ENCODE peak calls at places on chromosomes 7 and 10, in six cellular contexts. M, E, Z, D, U and I are unnamed samples.

GRCh38 chr10:30373596-30374327 is 24.7 kb upstream of the MTPAP start:
- DNase-seq in M (no peak), E (no peak), Z (no peak), D (no peak), U (peak), I (no peak)

GRCh38 chr7:36781011-36781738 is 56.9 kb upstream of the AOAH start:
- DNase-seq in M (no peak), E (no peak), Z (no peak), D (no peak), U (no peak), I (no peak)

GRCh38 chr10:77675347-77675746 is 37.7 kb upstream of the KCNMA1 start:
- DNase-seq in M (no peak), E (no peak), Z (no peak), D (no peak), U (no peak), I (no peak)

GRCh38 chr10:103762924-103763323 is 92.5 kb downstream of the SH3PXD2A start:
- DNase-seq in M (no peak), E (no peak), Z (no peak), D (no peak), U (no peak), I (no peak)

GRCh38 chr10:87861566-87861952 is 1.8 kb downstream of the KLLN start:
- DNase-seq in M (peak), E (no peak), Z (no peak), D (peak), U (no peak), I (peak)

GRCh38 chr7:131895541-131896173 is 339.2 kb upstream of the PODXL start:
- DNase-seq in M (peak), E (no peak), Z (no peak), D (no peak), U (peak), I (no peak)

GRCh38 chr7:30913821-30914515 is 2.3 kb downstream of the AQP1 start:
- DNase-seq in M (no peak), E (no peak), Z (no peak), D (peak), U (peak), I (no peak)

GRCh38 chr7:27252935-27253333 is 10.3 kb downstream of the EVX1 start:
- DNase-seq in M (no peak), E (no peak), Z (no peak), D (no peak), U (no peak), I (no peak)

GRCh38 chr7:142898377-142899235 is 13.1 kb upstream of the TRPV6 start:
- DNase-seq in M (no peak), E (no peak), Z (no peak), D (no peak), U (peak), I (no peak)

GRCh38 chr10:48613015-48613414 is 8.1 kb upstream of the ARHGAP22 start:
- DNase-seq in M (no peak), E (no peak), Z (no peak), D (no peak), U (no peak), I (no peak)

GRCh38 chr7:143892527-143893300 is 9.3 kb downstream of the TCAF1 start:
- DNase-seq in M (peak), E (no peak), Z (no peak), D (no peak), U (peak), I (peak)